ENCODE peak calls at places on chromosomes 7 and 10, in four cellular contexts. N is stimulated activated CD4-positive, alpha-beta T cell treated with anti-CD3 and anti-CD28 coated beads, Interleukin-4, amount 100 ng/mL, for 48 hours; Y is activated T-cell treated with anti-CD3 and anti-CD28 coated beads for 48 hours; S is psoas muscle. I is an unnamed sample.

GRCh38 chr7:92608380-92609322 is 18.5 kb upstream of the FAM133B start:
- DNase-seq in S (no peak), N (no peak), Y (no peak), I (no peak)

GRCh38 chr10:71218046-71218832 is 5.9 kb downstream of the UNC5B start:
- DNase-seq in N (no peak), Y (no peak), S (no peak), I (no peak)

GRCh38 chr10:122727426-122727825 is 27.8 kb upstream of the C10orf120 start:
- DNase-seq in Y (no peak), S (no peak), N (no peak), I (no peak)

GRCh38 chr10:76632158-76633051 is 1005.2 kb downstream of the KCNMA1 start:
- DNase-seq in N (no peak), Y (no peak), S (no peak), I (peak; percentile 30)

GRCh38 chr10:31656820-31657470 is 271.7 kb downstream of the ARHGAP12 start:
- DNase-seq in S (no peak), Y (no peak), N (no peak), I (no peak)

GRCh38 chr7:885261-885892 is 9.0 kb downstream of the GET4 start:
- DNase-seq in N (no peak), S (peak; percentile 19), Y (no peak), I (no peak)

GRCh38 chr10:62727935-62728334 is 76.6 kb upstream of the ADO start:
- DNase-seq in N (no peak), Y (no peak), S (no peak), I (no peak)

GRCh38 chr10:50362547-50363125 is 111.3 kb upstream of the ASAH2 start:
- DNase-seq in Y (no peak), N (no peak), S (no peak), I (no peak)

GRCh38 chr10:103395754-103396066 is 565 bp downstream of the ATP5MK start:
- DNase-seq in S (no peak), Y (no peak), N (no peak), I (peak; percentile 30)

GRCh38 chr7:28211006-28211405 is 30.4 kb upstream of the JAZF1 start:
- DNase-seq in S (no peak), Y (peak; percentile 6), N (no peak), I (no peak)

GRCh38 chr7:92691578-92691977 is 101.4 kb upstream of the FAM133B start:
- DNase-seq in Y (no peak), S (no peak), N (no peak), I (no peak)

GRCh38 chr7:157755741-157756140 is 418.9 kb downstream of the DNAJB6 start:
- DNase-seq in Y (no peak), N (no peak), S (no peak), I (no peak)

GRCh38 chr7:101950450-101951119 is 133.2 kb downstream of the CUX1 start:
- DNase-seq in Y (no peak), S (no peak), N (no peak), I (no peak)

GRCh38 chr7:76247938-76248337 is 46.2 kb downstream of the SRRM3 start:
- DNase-seq in N (no peak), Y (no peak), S (no peak), I (no peak)

GRCh38 chr7:7934945-7935344 is 33.7 kb upstream of the GLCCI1 start:
- DNase-seq in N (no peak), S (no peak), Y (no peak), I (no peak)

GRCh38 chr10:130891066-130891465 is 420.5 kb downstream of the TCERG1L start:
- DNase-seq in S (no peak), N (no peak), Y (no peak), I (no peak)

GRCh38 chr10:110279062-110279986 is 25.4 kb downstream of the SMNDC1 start:
- DNase-seq in N (no peak), Y (peak; percentile 13), S (peak; percentile 30), I (peak; percentile 36)

GRCh38 chr10:131773989-131774343 is 126.8 kb upstream of the PPP2R2D start:
- DNase-seq in Y (no peak), N (no peak), S (no peak), I (no peak)

I was measured in left colon.